ENCODE peak calls at places on chromosomes 16 and 17, in six cellular contexts. One of them, this sample, is unnamed.
A peak's percentile ranks its signal among the peaks of the same experiment; 100 is the strongest.

GRCh38 chr16:81551141-81551808 is 106.7 kb downstream of the CMIP start:
- DNase-seq in Caco-2: no peak
- DNase-seq in right atrium auricular region: no peak
- DNase-seq in aorta: peak; percentile 50
- DNase-seq in CD8-positive, alpha-beta T cell: no peak
- DNase-seq in cardiac muscle cell: no peak
- DNase-seq in this sample: no peak

GRCh38 chr17:79483122-79483521 is 127.7 kb downstream of the RBFOX3 start:
- DNase-seq in aorta: no peak
- DNase-seq in Caco-2: no peak
- DNase-seq in right atrium auricular region: no peak
- DNase-seq in CD8-positive, alpha-beta T cell: no peak
- DNase-seq in cardiac muscle cell: no peak
- DNase-seq in this sample: no peak

GRCh38 chr16:90077757-90078593 is 844 bp upstream of the PRDM7 start:
- DNase-seq in Caco-2: peak; percentile 59
- DNase-seq in right atrium auricular region: no peak
- DNase-seq in aorta: no peak
- DNase-seq in CD8-positive, alpha-beta T cell: no peak
- DNase-seq in cardiac muscle cell: peak; percentile 0
- DNase-seq in this sample: no peak

GRCh38 chr16:70635356-70636016 is 10.9 kb upstream of the IL34 start:
- DNase-seq in Caco-2: no peak
- DNase-seq in CD8-positive, alpha-beta T cell: no peak
- DNase-seq in cardiac muscle cell: no peak
- DNase-seq in right atrium auricular region: no peak
- DNase-seq in aorta: no peak
- DNase-seq in this sample: no peak

GRCh38 chr17:73493212-73493814 is 150.9 kb downstream of the SDK2 start:
- DNase-seq in Caco-2: no peak
- DNase-seq in right atrium auricular region: no peak
- DNase-seq in cardiac muscle cell: no peak
- DNase-seq in aorta: no peak
- DNase-seq in CD8-positive, alpha-beta T cell: no peak
- DNase-seq in this sample: peak; percentile 64

GRCh38 chr16:3007957-3008748 is 4.6 kb upstream of the CLDN9 start:
- DNase-seq in CD8-positive, alpha-beta T cell: no peak
- DNase-seq in right atrium auricular region: no peak
- DNase-seq in Caco-2: peak; percentile 88
- DNase-seq in cardiac muscle cell: peak; percentile 91
- DNase-seq in aorta: no peak
- DNase-seq in this sample: no peak

GRCh38 chr16:74936902-74937560 is 47.9 kb downstream of the WDR59 start:
- DNase-seq in CD8-positive, alpha-beta T cell: no peak
- DNase-seq in aorta: no peak
- DNase-seq in right atrium auricular region: no peak
- DNase-seq in cardiac muscle cell: no peak
- DNase-seq in Caco-2: no peak
- DNase-seq in this sample: no peak

GRCh38 chr17:81097943-81098308 is 63.0 kb downstream of the BAIAP2 start:
- DNase-seq in CD8-positive, alpha-beta T cell: no peak
- DNase-seq in Caco-2: no peak
- DNase-seq in aorta: no peak
- DNase-seq in right atrium auricular region: no peak
- DNase-seq in cardiac muscle cell: no peak
- DNase-seq in this sample: peak; percentile 76

GRCh38 chr17:42050360-42051012 is at the start of gene C17orf113:
- DNase-seq in right atrium auricular region: no peak
- DNase-seq in aorta: peak; percentile 86
- DNase-seq in Caco-2: peak; percentile 83
- DNase-seq in CD8-positive, alpha-beta T cell: peak; percentile 73
- DNase-seq in cardiac muscle cell: peak; percentile 81
- DNase-seq in this sample: peak; percentile 90

GRCh38 chr17:15247891-15248529 is 17.1 kb downstream of the PMP22 start:
- DNase-seq in CD8-positive, alpha-beta T cell: no peak
- DNase-seq in right atrium auricular region: peak; percentile 42
- DNase-seq in Caco-2: no peak
- DNase-seq in cardiac muscle cell: peak; percentile 32
- DNase-seq in aorta: no peak
- DNase-seq in this sample: no peak

GRCh38 chr17:36934144-36934758 is 3.0 kb upstream of the LHX1 start:
- DNase-seq in Caco-2: no peak
- DNase-seq in cardiac muscle cell: no peak
- DNase-seq in CD8-positive, alpha-beta T cell: no peak
- DNase-seq in aorta: peak; percentile 72
- DNase-seq in right atrium auricular region: no peak
- DNase-seq in this sample: no peak

GRCh38 chr17:40561871-40562611 is 3.2 kb downstream of the CCR7 start:
- DNase-seq in right atrium auricular region: no peak
- DNase-seq in cardiac muscle cell: no peak
- DNase-seq in CD8-positive, alpha-beta T cell: peak; percentile 71
- DNase-seq in Caco-2: peak; percentile 15
- DNase-seq in aorta: peak; percentile 51
- DNase-seq in this sample: no peak

GRCh38 chr17:35286120-35286781 is 43.4 kb downstream of the SLFN5 start:
- DNase-seq in Caco-2: no peak
- DNase-seq in right atrium auricular region: no peak
- DNase-seq in cardiac muscle cell: no peak
- DNase-seq in CD8-positive, alpha-beta T cell: no peak
- DNase-seq in aorta: no peak
- DNase-seq in this sample: no peak

GRCh38 chr17:50266384-50267073 is 7.7 kb upstream of the TMEM92 start:
- DNase-seq in aorta: peak; percentile 87
- DNase-seq in CD8-positive, alpha-beta T cell: no peak
- DNase-seq in right atrium auricular region: peak; percentile 72
- DNase-seq in Caco-2: peak; percentile 46
- DNase-seq in cardiac muscle cell: no peak
- DNase-seq in this sample: peak; percentile 82

GRCh38 chr17:37111329-37111728 is 162.6 kb downstream of the AATF start:
- DNase-seq in right atrium auricular region: no peak
- DNase-seq in CD8-positive, alpha-beta T cell: no peak
- DNase-seq in aorta: no peak
- DNase-seq in Caco-2: no peak
- DNase-seq in cardiac muscle cell: no peak
- DNase-seq in this sample: no peak

GRCh38 chr16:16144416-16144815 is 78.9 kb downstream of the ABCC6 start:
- DNase-seq in aorta: no peak
- DNase-seq in Caco-2: no peak
- DNase-seq in cardiac muscle cell: no peak
- DNase-seq in right atrium auricular region: no peak
- DNase-seq in CD8-positive, alpha-beta T cell: no peak
- DNase-seq in this sample: no peak

GRCh38 chr16:89209522-89210044 is 7.9 kb upstream of the ZNF778 start:
- DNase-seq in aorta: no peak
- DNase-seq in right atrium auricular region: no peak
- DNase-seq in CD8-positive, alpha-beta T cell: no peak
- DNase-seq in cardiac muscle cell: no peak
- DNase-seq in Caco-2: no peak
- DNase-seq in this sample: no peak

GRCh38 chr16:27779719-27780161 is 229.8 kb downstream of the KATNIP start:
- DNase-seq in aorta: peak; percentile 81
- DNase-seq in right atrium auricular region: no peak
- DNase-seq in cardiac muscle cell: peak; percentile 58
- DNase-seq in CD8-positive, alpha-beta T cell: no peak
- DNase-seq in Caco-2: peak; percentile 60
- DNase-seq in this sample: peak; percentile 60

GRCh38 chr16:30527635-30528178 is 1.3 kb upstream of the ZNF768 start:
- DNase-seq in right atrium auricular region: no peak
- DNase-seq in Caco-2: peak; percentile 59
- DNase-seq in CD8-positive, alpha-beta T cell: no peak
- DNase-seq in cardiac muscle cell: no peak
- DNase-seq in aorta: no peak
- DNase-seq in this sample: no peak
- H3K4me3 ChIP-seq in right atrium auricular region: peak overlapping the region; percentile 72
- H3K4me3 ChIP-seq in Caco-2: peak overlapping the region; percentile 26
- H3K4me3 ChIP-seq in CD8-positive, alpha-beta T cell: peak overlapping the region; percentile 75
- H3K4me3 ChIP-seq in cardiac muscle cell: no peak overlapping the region
- H3K4me3 ChIP-seq in aorta: no peak overlapping the region
- H3K4me3 ChIP-seq in this sample: no peak overlapping the region

DNA sequence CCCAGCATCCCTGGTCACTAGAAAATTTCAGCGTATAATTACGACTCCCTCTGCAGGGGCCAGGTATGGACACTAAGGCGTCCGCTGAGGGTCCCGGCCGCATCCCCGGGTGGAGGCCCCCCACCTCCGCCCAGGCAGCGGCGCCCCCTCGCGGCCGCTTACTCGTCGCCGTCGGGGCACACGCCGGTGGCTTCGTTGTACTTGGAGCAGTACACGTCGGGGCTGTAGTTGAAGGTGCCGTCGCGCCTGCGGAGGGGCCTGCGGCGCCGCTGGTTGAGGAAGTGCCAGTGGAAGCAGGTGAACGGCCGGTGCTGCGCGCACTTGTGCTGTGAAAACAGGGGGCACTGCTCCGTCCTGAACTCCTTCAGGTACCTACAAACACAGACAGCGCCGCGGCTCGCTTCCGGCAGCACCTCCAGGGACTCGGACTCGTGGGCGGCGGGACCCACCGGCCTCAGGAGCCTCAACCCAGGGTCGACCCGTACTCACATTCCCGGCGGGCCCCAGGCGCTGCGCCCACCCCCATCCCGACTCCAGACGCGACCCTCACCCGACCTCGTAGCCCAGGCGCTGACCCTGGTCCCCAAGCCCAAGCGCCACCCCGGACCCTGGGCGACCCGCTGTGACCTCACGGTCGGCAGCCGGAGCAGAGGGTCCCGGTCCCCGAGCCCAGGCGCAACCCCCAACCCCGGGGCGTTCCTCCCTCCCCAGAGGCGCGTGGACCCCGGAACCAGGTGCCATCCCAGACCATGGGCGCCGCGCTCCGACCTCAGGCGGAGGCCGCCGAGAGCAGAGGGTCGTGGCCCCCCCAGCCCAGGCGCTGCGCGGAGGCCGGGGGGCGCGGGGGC is 596 bp downstream of the UNKL start:
- DNase-seq in cardiac muscle cell: peak; percentile 47
- DNase-seq in Caco-2: peak; percentile 59
- DNase-seq in aorta: peak; percentile 86
- DNase-seq in right atrium auricular region: no peak
- DNase-seq in CD8-positive, alpha-beta T cell: peak; percentile 80
- DNase-seq in this sample: peak; percentile 47
- H3K4me1 ChIP-seq in cardiac muscle cell: no peaks in the 10 kb centered on the region
- H3K4me1 ChIP-seq in Caco-2: peaks cover 21% of the 10 kb centered on the region
- H3K4me1 ChIP-seq in aorta: no peaks in the 10 kb centered on the region
- H3K4me1 ChIP-seq in right atrium auricular region: no peaks in the 10 kb centered on the region
- H3K4me1 ChIP-seq in CD8-positive, alpha-beta T cell: peaks cover 17% of the 10 kb centered on the region
- H3K4me1 ChIP-seq in this sample: peaks cover 31% of the 10 kb centered on the region

GRCh38 chr17:46028374-46028773 is 29.3 kb downstream of the STH start:
- DNase-seq in Caco-2: no peak
- DNase-seq in CD8-positive, alpha-beta T cell: no peak
- DNase-seq in right atrium auricular region: no peak
- DNase-seq in aorta: no peak
- DNase-seq in cardiac muscle cell: no peak
- DNase-seq in this sample: no peak
- H3K4me3 ChIP-seq in Caco-2: no peak overlapping the region
- H3K4me3 ChIP-seq in CD8-positive, alpha-beta T cell: no peak overlapping the region
- H3K4me3 ChIP-seq in right atrium auricular region: no peak overlapping the region
- H3K4me3 ChIP-seq in aorta: no peak overlapping the region
- H3K4me3 ChIP-seq in cardiac muscle cell: no peak overlapping the region
- H3K4me3 ChIP-seq in this sample: no peak overlapping the region

GRCh38 chr16:4371481-4372314 is at the start of gene VASN:
- DNase-seq in right atrium auricular region: peak; percentile 89
- DNase-seq in Caco-2: peak; percentile 72
- DNase-seq in cardiac muscle cell: peak; percentile 91
- DNase-seq in aorta: peak; percentile 96
- DNase-seq in CD8-positive, alpha-beta T cell: peak; percentile 84
- DNase-seq in this sample: peak; percentile 80
- H3K4me1 ChIP-seq in right atrium auricular region: no peaks in the 10 kb centered on the region
- H3K4me1 ChIP-seq in Caco-2: peaks cover 37% of the 10 kb centered on the region
- H3K4me1 ChIP-seq in cardiac muscle cell: peaks cover 40% of the 10 kb centered on the region
- H3K4me1 ChIP-seq in aorta: no peaks in the 10 kb centered on the region
- H3K4me1 ChIP-seq in CD8-positive, alpha-beta T cell: peaks cover 19% of the 10 kb centered on the region
- H3K4me1 ChIP-seq in this sample: peaks cover 79% of the 10 kb centered on the region

DNA sequence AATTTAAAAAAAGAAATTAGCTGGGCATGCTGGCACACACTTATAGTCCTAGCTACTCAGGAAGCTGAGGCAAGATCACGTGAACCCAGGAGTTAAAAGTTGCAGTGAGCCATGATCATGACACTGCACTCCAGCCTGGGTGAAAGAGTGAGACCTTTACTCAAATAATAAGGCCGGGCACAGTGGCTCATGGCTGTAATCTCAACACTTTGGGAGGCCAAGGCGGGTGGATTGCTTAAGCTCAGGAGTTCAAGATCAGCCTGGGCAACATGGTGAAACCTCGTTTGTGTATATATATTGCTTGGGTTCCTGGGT is 11.5 kb upstream of the RIPOR1 start:
- DNase-seq in Caco-2: no peak
- DNase-seq in aorta: no peak
- DNase-seq in cardiac muscle cell: no peak
- DNase-seq in right atrium auricular region: no peak
- DNase-seq in CD8-positive, alpha-beta T cell: no peak
- DNase-seq in this sample: no peak
- H3K4me3 ChIP-seq in Caco-2: no peak overlapping the region
- H3K4me3 ChIP-seq in aorta: no peak overlapping the region
- H3K4me3 ChIP-seq in cardiac muscle cell: no peak overlapping the region
- H3K4me3 ChIP-seq in right atrium auricular region: no peak overlapping the region
- H3K4me3 ChIP-seq in CD8-positive, alpha-beta T cell: no peak overlapping the region
- H3K4me3 ChIP-seq in this sample: no peak overlapping the region

DNA sequence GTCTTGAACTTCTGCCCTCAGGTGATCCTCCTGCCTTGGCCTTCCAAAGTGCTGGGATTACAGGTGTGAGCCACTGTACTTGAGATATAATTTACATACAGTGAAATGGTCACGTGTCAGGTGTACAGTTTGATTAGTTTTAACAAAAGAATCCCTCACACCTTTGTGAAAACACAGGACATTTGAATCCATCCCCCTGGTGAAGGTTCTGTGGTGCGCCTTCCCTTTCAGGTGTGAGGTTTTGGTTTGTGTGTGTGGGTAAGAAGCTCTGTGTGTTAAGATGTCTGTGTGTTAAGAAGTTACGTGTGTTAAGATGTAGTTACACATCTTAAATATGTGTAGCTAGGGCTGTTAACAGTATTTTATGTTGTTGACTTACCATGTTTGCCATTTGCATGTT is 4.4 kb downstream of the SEC14L1 start:
- DNase-seq in Caco-2: no peak
- DNase-seq in aorta: no peak
- DNase-seq in CD8-positive, alpha-beta T cell: no peak
- DNase-seq in cardiac muscle cell: no peak
- DNase-seq in right atrium auricular region: no peak
- DNase-seq in this sample: no peak
- H3K4me1 ChIP-seq in Caco-2: peaks cover 44% of the 10 kb centered on the region
- H3K4me1 ChIP-seq in aorta: no peaks in the 10 kb centered on the region
- H3K4me1 ChIP-seq in CD8-positive, alpha-beta T cell: peaks cover 20% of the 10 kb centered on the region
- H3K4me1 ChIP-seq in cardiac muscle cell: peaks cover 45% of the 10 kb centered on the region
- H3K4me1 ChIP-seq in right atrium auricular region: no peaks in the 10 kb centered on the region
- H3K4me1 ChIP-seq in this sample: peaks cover 86% of the 10 kb centered on the region

This sample was measured in left lung.